ENCODE peak calls at places on chromosomes 6 and 20, in ten cellular contexts. S is activated naive CD8-positive, alpha-beta T cell treated with anti-CD3 and anti-CD28 coated beads, Interleukin-2, amount 50 U/mL, for 24 hours; R is heart right ventricle; E is CD8-positive, alpha-beta T cell; Y is lung; G is K562; U is CD4-positive, alpha-beta T cell; K is naive thymus-derived CD4-positive, alpha-beta T cell; V is right cardiac atrium; H is upper lobe of right lung. C is an unnamed sample.

GRCh38 chr6:113623124-113623523 is 234.0 kb upstream of the MARCKS start:
- ATAC-seq in V (no peak), K (no peak), H (no peak), S (no peak), G (no peak), E (no peak), R (no peak), U (no peak), Y (no peak), C (no peak)

GRCh38 chr6:131692589-131692988 is 8.6 kb downstream of the OR2A4 start:
- ATAC-seq in K (no peak), H (no peak), G (no peak), Y (no peak), V (no peak), U (no peak), E (no peak), R (no peak), S (no peak), C (no peak)

GRCh38 chr6:6196762-6197161 is 123.7 kb downstream of the F13A1 start:
- ATAC-seq in U (no peak), H (no peak), K (no peak), G (no peak), Y (no peak), V (no peak), R (no peak), S (no peak), E (no peak), C (no peak)

GRCh38 chr20:4568560-4568959 is 153.1 kb upstream of the PRND start:
- ATAC-seq in S (no peak), K (no peak), G (no peak), Y (no peak), V (no peak), H (no peak), R (no peak), E (no peak), U (no peak), C (no peak)

GRCh38 chr20:47438464-47439381 is 63.0 kb upstream of the NCOA3 start:
- ATAC-seq in H (peak), U (no peak), K (peak), G (peak), Y (peak), E (no peak), R (no peak), V (peak), S (peak), C (peak)

GRCh38 chr20:64163776-64164122 is 503 bp upstream of the MYT1 start:
- ATAC-seq in R (no peak), S (no peak), V (no peak), Y (no peak), E (no peak), U (no peak), H (no peak), K (no peak), G (no peak), C (no peak)

GRCh38 chr6:1729752-1730140 is 120.0 kb downstream of the FOXC1 start:
- ATAC-seq in E (no peak), U (no peak), S (no peak), H (no peak), R (no peak), K (no peak), G (no peak), Y (no peak), V (no peak), C (no peak)

GRCh38 chr6:107811591-107812218 is 12.4 kb downstream of the SCML4 start:
- ATAC-seq in H (no peak), K (peak), G (no peak), E (peak), Y (no peak), U (no peak), R (no peak), S (peak), V (peak), C (peak)

GRCh38 chr20:58675146-58675584 is 17.4 kb upstream of the NPEPL1 start:
- ATAC-seq in V (no peak), U (no peak), E (no peak), K (no peak), S (no peak), R (no peak), G (no peak), H (no peak), Y (no peak), C (no peak)

GRCh38 chr6:50124572-50124971 is 74.8 kb upstream of the DEFB112 start:
- ATAC-seq in R (no peak), S (no peak), K (no peak), H (no peak), G (no peak), E (no peak), Y (no peak), U (no peak), V (no peak), C (no peak)

GRCh38 chr20:1150218-1150617 is 31.8 kb downstream of the PSMF1 start:
- ATAC-seq in Y (no peak), V (no peak), G (no peak), K (peak), U (no peak), R (no peak), S (peak), E (no peak), H (no peak), C (no peak)

GRCh38 chr20:408843-409696 is 971 bp downstream of the RBCK1 start:
- ATAC-seq in E (peak), U (peak), K (no peak), G (peak), V (peak), S (peak), Y (no peak), R (no peak), H (peak), C (no peak)

GRCh38 chr6:128487055-128487454 is 33.3 kb downstream of the PTPRK start:
- ATAC-seq in Y (no peak), K (no peak), G (no peak), V (no peak), H (peak), E (no peak), S (peak), U (no peak), R (no peak), C (no peak)

GRCh38 chr6:43173496-43174262 is 2.6 kb downstream of the SRF start:
- ATAC-seq in S (no peak), K (no peak), U (no peak), Y (no peak), G (no peak), E (no peak), H (no peak), R (no peak), V (no peak), C (no peak)

GRCh38 chr20:49899551-49900383 is 15.6 kb downstream of the SPATA2 start:
- ATAC-seq in G (peak), R (no peak), S (no peak), U (no peak), K (no peak), H (no peak), Y (no peak), V (peak), E (no peak), C (no peak)

GRCh38 chr6:32127717-32128592 is at the start of gene ATF6B:
- ATAC-seq in E (peak), Y (peak), G (peak), R (peak), V (peak), K (peak), S (peak), H (peak), U (peak), C (peak)

GRCh38 chr6:139736507-139736906 is 362.1 kb upstream of the CITED2 start:
- ATAC-seq in K (no peak), V (no peak), R (no peak), H (peak), E (no peak), G (no peak), U (no peak), S (no peak), Y (no peak), C (peak)

GRCh38 chr6:35359346-35359743 is 17.0 kb downstream of the PPARD start:
- ATAC-seq in R (no peak), E (no peak), K (no peak), G (no peak), U (no peak), H (no peak), S (no peak), Y (no peak), V (no peak), C (no peak)

GRCh38 chr6:134315974-134316391 is 1.9 kb downstream of the SGK1 start:
- ATAC-seq in V (no peak), S (peak), R (no peak), Y (no peak), E (no peak), G (peak), U (no peak), H (no peak), K (no peak), C (no peak)

C was measured in stimulated activated memory B cell treated with anti-CD40 and anti-IgM and Interleukin-4, amounts not matched to agents 10 μg/mL and 1 μg/mL and 100 μg/mL, for 72 hours.